ENCODE peak calls at places on chromosomes 1 and 21, in five cellular contexts. E is prostate gland, H is cardiac muscle cell, K is A549, Q is brain microvascular endothelial cell. S is an unnamed sample.

GRCh38 chr1:84387480-84388163 is 10.7 kb upstream of the DNASE2B start:
- DNase-seq in Q (no peak), K (no peak), H (no peak), E (no peak), S (no peak)

GRCh38 chr1:3022511-3022973 is 1.3 kb downstream of the ACTRT2 start:
- DNase-seq in K (no peak), Q (no peak), E (no peak), H (no peak), S (no peak)

GRCh38 chr1:203291201-203292096 is 13.9 kb upstream of the BTG2 start:
- DNase-seq in K (peak), E (no peak), Q (no peak), H (no peak), S (peak)

GRCh38 chr1:54356680-54357147 is 49.5 kb downstream of the SSBP3 start:
- DNase-seq in H (no peak), Q (no peak), E (no peak), K (no peak), S (no peak)

GRCh38 chr1:182198006-182198605 is 136.6 kb upstream of the ZNF648 start:
- DNase-seq in Q (no peak), E (no peak), H (no peak), K (no peak), S (no peak)

GRCh38 chr1:8733463-8733862 is 84.0 kb downstream of the RERE start:
- DNase-seq in E (peak), K (no peak), Q (no peak), H (no peak), S (peak)

GRCh38 chr1:241600496-241600901 is 39.7 kb downstream of the CHML start:
- DNase-seq in K (no peak), Q (no peak), H (peak), E (no peak), S (no peak)

GRCh38 chr21:33374080-33374873 is 28.9 kb upstream of the IFNGR2 start:
- DNase-seq in Q (peak), E (peak), K (peak), H (peak), S (peak)

GRCh38 chr1:25106981-25107642 is 125.2 kb downstream of the SYF2 start:
- DNase-seq in H (no peak), E (no peak), K (no peak), Q (no peak), S (no peak)

GRCh38 chr1:25431495-25432363 is 1.0 kb downstream of the MACO1 start:
- DNase-seq in Q (no peak), H (no peak), E (peak), K (no peak), S (peak)

GRCh38 chr1:28804071-28804470 is 7.9 kb upstream of the OPRD1 start:
- DNase-seq in K (no peak), H (no peak), Q (no peak), E (no peak), S (no peak)

GRCh38 chr1:212597495-212597894 is 11.1 kb upstream of the ATF3 start:
- DNase-seq in H (no peak), Q (no peak), E (no peak), K (no peak), S (no peak)

GRCh38 chr21:32779983-32780382 is 8.4 kb upstream of the PAXBP1 start:
- DNase-seq in K (no peak), Q (no peak), E (no peak), H (no peak), S (no peak)

GRCh38 chr1:234148816-234149215 is 224.4 kb upstream of the COA6 start:
- DNase-seq in E (no peak), Q (no peak), K (no peak), H (no peak), S (no peak)

GRCh38 chr1:157085416-157085815 is 14.2 kb downstream of the ETV3L start:
- DNase-seq in E (no peak), H (peak), K (no peak), Q (no peak), S (no peak)

GRCh38 chr1:39539252-39539790 is 37.3 kb downstream of the PABPC4 start:
- DNase-seq in Q (peak), E (peak), K (peak), H (peak), S (peak)

GRCh38 chr1:217407426-217407825 is 223.5 kb downstream of the GPATCH2 start:
- DNase-seq in Q (no peak), H (peak), K (no peak), E (no peak), S (peak)

GRCh38 chr1:4083171-4084052 is 183.3 kb upstream of the C1orf174 start:
- DNase-seq in Q (no peak), E (no peak), K (no peak), H (no peak), S (no peak)

GRCh38 chr1:201628490-201628889 is 89.6 kb downstream of the NAV1 start:
- DNase-seq in K (no peak), Q (no peak), H (no peak), E (no peak), S (no peak)

GRCh38 chr1:65238010-65238409 is 71.3 kb upstream of the DNAJC6 start:
- DNase-seq in K (no peak), H (no peak), E (no peak), Q (no peak), S (no peak)

GRCh38 chr21:26758083-26758861 is 86.9 kb downstream of the ADAMTS1 start:
- DNase-seq in E (no peak), H (no peak), K (no peak), Q (no peak), S (no peak)

GRCh38 chr1:230877139-230877923 is 9.0 kb upstream of the C1orf198 start:
- DNase-seq in E (no peak), K (no peak), Q (peak), H (peak), S (no peak)

GRCh38 chr1:232635778-232636356 is 5.9 kb upstream of the SIPA1L2 start:
- DNase-seq in Q (no peak), K (peak), H (peak), E (no peak), S (no peak)

GRCh38 chr1:97159342-97159741 is 437.8 kb downstream of the PTBP2 start:
- DNase-seq in Q (no peak), E (no peak), H (no peak), K (no peak), S (no peak)

GRCh38 chr1:11142618-11143391 is 43.1 kb upstream of the EXOSC10 start:
- DNase-seq in Q (no peak), E (no peak), H (no peak), K (no peak), S (no peak)

GRCh38 chr1:8197493-8198282 is 120.2 kb upstream of the SLC45A1 start:
- DNase-seq in Q (peak), H (peak), K (peak), E (peak), S (peak)

GRCh38 chr1:177490786-177491185 is 320.0 kb downstream of the BRINP2 start:
- DNase-seq in K (no peak), Q (no peak), E (no peak), H (no peak), S (no peak)

GRCh38 chr1:219784660-219785391 is 143.5 kb downstream of the SLC30A10 start:
- DNase-seq in E (no peak), K (no peak), Q (peak), H (peak), S (no peak)

GRCh38 chr21:39579734-39580332 is 32.9 kb upstream of the B3GALT5 start:
- DNase-seq in Q (no peak), K (no peak), E (no peak), H (no peak), S (no peak)

GRCh38 chr1:92066321-92066720 is 8.9 kb downstream of the SETSIP start:
- DNase-seq in E (peak), H (no peak), Q (no peak), K (no peak), S (peak)

GRCh38 chr1:202162049-202162417 is 1.6 kb upstream of the PTPN7 start:
- DNase-seq in H (no peak), Q (no peak), K (no peak), E (no peak), S (no peak)

GRCh38 chr1:181554465-181554864 is 71.1 kb downstream of the CACNA1E start:
- DNase-seq in Q (no peak), E (no peak), K (no peak), H (no peak), S (no peak)

GRCh38 chr1:214349781-214350180 is 68.8 kb downstream of the SMYD2 start:
- DNase-seq in E (no peak), H (peak), K (no peak), Q (no peak), S (no peak)

GRCh38 chr1:27539901-27540861 is 50.2 kb upstream of the WASF2 start:
- DNase-seq in E (no peak), K (peak), Q (peak), H (no peak), S (peak)

DNA sequence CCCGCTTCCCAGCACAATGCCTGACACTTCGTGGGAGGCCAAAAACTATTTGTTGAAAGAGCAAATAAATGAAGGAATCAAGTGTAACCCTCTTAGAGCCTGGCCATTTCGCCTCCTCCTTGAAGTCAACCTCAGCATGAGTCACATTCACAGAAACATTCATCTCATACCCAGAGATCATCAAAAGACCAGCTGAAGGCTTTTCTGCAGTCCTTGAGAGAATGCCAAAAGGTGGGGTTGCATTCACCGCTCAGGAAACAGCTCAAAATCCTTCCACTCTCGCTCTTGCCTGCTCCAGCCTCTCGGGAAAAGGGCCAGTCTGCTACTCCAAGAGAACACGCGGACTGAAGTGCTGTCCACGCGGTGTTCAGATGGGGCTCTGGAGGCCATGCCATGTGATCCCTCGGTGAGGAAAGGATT is 90.0 kb downstream of the VWA5B1 start:
- DNase-seq in E (no peak), K (peak), H (peak), Q (peak), S (peak)
- H3K27ac ChIP-seq in E (no peak), K (peak), H (no peak), Q (no peak), S (no peak)

GRCh38 chr1:37161171-37161570 is 126.9 kb upstream of the GRIK3 start:
- DNase-seq in H (no peak), E (no peak), K (no peak), Q (no peak), S (no peak)
- H3K27ac ChIP-seq in H (no peak), E (no peak), K (no peak), Q (no peak), S (no peak)

GRCh38 chr1:59484090-59484489 is 187.2 kb downstream of the FGGY start:
- DNase-seq in H (peak), Q (peak), K (peak), E (no peak), S (no peak)
- H3K27ac ChIP-seq in H (no peak), Q (peak), K (peak), E (no peak), S (no peak)

GRCh38 chr1:35448344-35448801 is 108.8 kb downstream of the KIAA0319L start:
- DNase-seq in H (peak), E (peak), Q (peak), K (no peak), S (peak)

GRCh38 chr1:35452086-35452485 is 105.1 kb downstream of the KIAA0319L start:
- DNase-seq in K (no peak), Q (no peak), E (peak), H (peak), S (peak)

GRCh38 chr1:35451125-35451528 is 106.1 kb downstream of the KIAA0319L start:
- DNase-seq in Q (peak), H (peak), E (peak), K (peak), S (peak)

GRCh38 chr1:35447278-35447677 is 109.9 kb downstream of the KIAA0319L start:
- DNase-seq in H (peak), E (no peak), Q (no peak), K (no peak), S (no peak)

GRCh38 chr1:35449334-35450008 is 107.7 kb downstream of the KIAA0319L start:
- DNase-seq in H (peak), K (no peak), E (no peak), Q (peak), S (no peak)
- H3K27ac ChIP-seq in H (no peak), K (peak), E (no peak), Q (peak), S (no peak)

DNA sequence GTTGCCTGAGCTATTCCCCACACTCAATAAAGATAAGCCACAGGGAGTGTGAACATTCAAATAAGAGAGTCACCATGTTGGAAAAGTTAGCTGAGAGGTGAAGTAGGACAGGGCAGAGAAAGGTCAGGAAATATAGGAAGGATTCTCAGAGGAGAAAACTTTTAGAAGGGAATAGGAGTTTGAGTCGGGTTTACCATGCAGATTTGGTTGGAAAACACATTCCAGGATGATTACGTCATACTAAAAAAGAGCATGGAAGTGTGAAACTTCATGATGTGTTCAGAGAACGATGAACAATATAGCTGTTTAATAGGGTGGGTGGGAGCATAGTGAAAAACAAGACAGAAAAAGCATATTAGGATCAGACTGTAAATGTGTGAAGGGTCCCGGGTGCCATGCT is 1125.3 kb upstream of the ADGRL2 start:
- DNase-seq in Q (peak), E (no peak), H (peak), K (no peak), S (no peak)
- H3K27ac ChIP-seq in Q (no peak), E (no peak), H (no peak), K (no peak), S (no peak)

GRCh38 chr1:23417570-23417969 is 7.0 kb downstream of the TCEA3 start:
- DNase-seq in Q (no peak), H (no peak), E (no peak), K (no peak), S (peak)
- H3K27ac ChIP-seq in Q (no peak), H (peak), E (no peak), K (no peak), S (no peak)

GRCh38 chr21:36926989-36927695 is 39.3 kb downstream of the HLCS start:
- DNase-seq in E (peak), K (peak), Q (no peak), H (no peak), S (no peak)
- H3K27ac ChIP-seq in E (peak), K (peak), Q (no peak), H (no peak), S (no peak)

GRCh38 chr1:66331641-66332523 is 202.1 kb upstream of the SGIP1 start:
- DNase-seq in E (peak), K (peak), H (peak), Q (peak), S (peak)
- H3K27ac ChIP-seq in E (peak), K (peak), H (peak), Q (peak), S (peak)

GRCh38 chr1:154778280-154778679 is 91.8 kb downstream of the KCNN3 start:
- DNase-seq in K (no peak), Q (no peak), E (no peak), H (no peak), S (peak)

GRCh38 chr1:154779563-154780189 is 90.4 kb downstream of the KCNN3 start:
- DNase-seq in Q (no peak), K (no peak), H (no peak), E (no peak), S (no peak)

GRCh38 chr1:154777151-154777550 is 92.9 kb downstream of the KCNN3 start:
- DNase-seq in K (no peak), H (no peak), E (no peak), Q (no peak), S (no peak)

GRCh38 chr1:154776339-154776605 is 93.8 kb downstream of the KCNN3 start:
- DNase-seq in Q (no peak), H (no peak), K (no peak), E (no peak), S (no peak)

DNA sequence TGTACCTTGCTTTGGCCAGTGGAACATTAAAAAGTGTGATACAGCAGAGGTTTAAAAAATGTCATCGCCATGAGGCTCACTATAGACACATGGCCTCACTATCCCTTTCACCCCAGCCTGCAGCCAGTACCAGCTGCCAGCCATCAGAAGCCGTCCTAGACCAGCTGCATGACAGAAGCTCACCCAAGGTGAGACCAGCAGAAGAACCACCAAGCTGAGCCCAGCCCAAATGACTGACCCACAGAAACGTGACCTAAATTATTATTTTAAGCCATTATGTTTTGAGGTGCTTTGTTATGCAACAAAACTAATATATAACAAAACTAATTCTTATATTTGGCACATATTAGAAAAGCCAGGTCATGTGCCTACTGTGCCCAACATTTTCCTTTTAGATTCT is 91.1 kb downstream of the KCNN3 start:
- DNase-seq in E (no peak), K (no peak), Q (no peak), H (no peak), S (no peak)
- H3K27ac ChIP-seq in E (no peak), K (no peak), Q (no peak), H (no peak), S (no peak)

S was measured in thyroid gland.